ENCODE peak calls at places on chromosomes 1 and 21, in five cellular contexts. N, Y, H, S and W are unnamed samples.

GRCh38 chr1:12324423-12324822 is 94.6 kb downstream of the VPS13D start:
- DNase-seq in N (no peak), Y (no peak), H (no peak), S (no peak), W (no peak)

GRCh38 chr1:225146478-225146877 is 217.0 kb downstream of the DNAH14 start:
- DNase-seq in H (no peak), N (no peak), Y (no peak), S (peak), W (no peak)

GRCh38 chr1:171798760-171799159 is 17.3 kb downstream of the METTL13 start:
- DNase-seq in N (no peak), H (no peak), Y (no peak), S (no peak), W (no peak)

GRCh38 chr21:27407296-27407695 is 440.4 kb upstream of the ADAMTS5 start:
- DNase-seq in H (no peak), Y (no peak), S (no peak), N (no peak), W (no peak)

GRCh38 chr1:44848456-44849181 is 5.6 kb upstream of the PTCH2 start:
- DNase-seq in H (no peak), Y (no peak), N (no peak), S (no peak), W (no peak)

GRCh38 chr1:100597784-100598183 is 59.8 kb downstream of the GPR88 start:
- DNase-seq in H (no peak), Y (no peak), S (no peak), N (no peak), W (no peak)

GRCh38 chr1:167196185-167196584 is 24.5 kb upstream of the POU2F1 start:
- DNase-seq in Y (no peak), S (no peak), N (no peak), H (no peak), W (no peak)

GRCh38 chr1:100580446-100580845 is 42.5 kb downstream of the GPR88 start:
- DNase-seq in Y (no peak), N (no peak), H (no peak), S (no peak), W (no peak)

GRCh38 chr21:45016491-45017375 is 57.6 kb upstream of the ADARB1 start:
- DNase-seq in S (no peak), H (no peak), Y (no peak), N (no peak), W (no peak)
- TF ChIP-seq YY1 in S (no peak), H (no peak), Y (no peak), N (no peak), W (no peak)

GRCh38 chr1:105678334-105678733 is 1378.1 kb upstream of the PRMT6 start:
- DNase-seq in H (no peak), N (no peak), S (no peak), Y (no peak), W (no peak)
- TF ChIP-seq YY1 in H (no peak), N (no peak), S (no peak), Y (no peak), W (no peak)

GRCh38 chr1:20399196-20399595 is 86.8 kb downstream of the CAMK2N1 start:
- DNase-seq in Y (no peak), S (no peak), H (no peak), N (no peak), W (no peak)
- TF ChIP-seq YY1 in Y (no peak), S (no peak), H (no peak), N (no peak), W (no peak)

GRCh38 chr21:46477765-46478164 is 19.1 kb downstream of the DIP2A start:
- DNase-seq in Y (no peak), H (no peak), S (no peak), N (no peak), W (no peak)
- TF ChIP-seq YY1 in Y (no peak), H (no peak), S (no peak), N (no peak), W (no peak)

DNA sequence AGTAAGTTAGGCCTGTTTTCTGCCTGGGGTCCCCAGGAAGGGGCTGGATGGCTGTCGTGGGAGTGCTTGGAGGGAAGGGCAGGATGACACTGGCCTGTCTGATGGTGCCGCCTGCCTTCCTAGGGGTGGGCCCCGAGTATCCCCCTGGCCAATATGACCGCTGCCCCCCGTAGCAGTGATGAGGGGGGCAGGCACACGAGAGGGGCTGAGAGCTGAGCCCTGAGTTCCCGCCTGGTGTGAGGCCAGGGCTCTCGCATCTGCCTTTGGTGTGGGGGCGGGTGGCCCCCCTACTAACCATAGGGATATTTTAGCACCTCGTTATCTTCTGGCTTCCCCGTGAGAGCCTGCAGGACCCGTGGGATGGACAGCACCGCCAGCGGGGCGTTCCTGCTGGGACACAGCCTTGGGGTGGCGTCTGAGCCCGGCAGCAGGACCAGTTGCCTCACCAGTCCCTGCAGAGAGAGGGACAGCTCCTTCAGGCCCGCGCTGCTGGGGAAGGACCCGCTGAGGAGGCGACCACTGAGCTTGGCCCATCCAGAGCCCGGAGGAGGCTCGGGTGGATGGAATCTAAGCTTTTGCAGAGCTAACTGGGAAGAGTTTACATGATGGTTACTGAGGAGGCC is 10.4 kb downstream of the KRTAP10-1 start:
- DNase-seq in S (no peak), H (no peak), N (no peak), Y (no peak), W (no peak)
- TF ChIP-seq YY1 in S (no peak), H (no peak), N (no peak), Y (no peak), W (no peak)

GRCh38 chr1:178143730-178144343 is 49.9 kb downstream of the RASAL2 start:
- DNase-seq in N (no peak), S (no peak), Y (no peak), H (no peak), W (no peak)
- TF ChIP-seq YY1 in N (no peak), S (no peak), Y (no peak), H (no peak), W (no peak)

DNA sequence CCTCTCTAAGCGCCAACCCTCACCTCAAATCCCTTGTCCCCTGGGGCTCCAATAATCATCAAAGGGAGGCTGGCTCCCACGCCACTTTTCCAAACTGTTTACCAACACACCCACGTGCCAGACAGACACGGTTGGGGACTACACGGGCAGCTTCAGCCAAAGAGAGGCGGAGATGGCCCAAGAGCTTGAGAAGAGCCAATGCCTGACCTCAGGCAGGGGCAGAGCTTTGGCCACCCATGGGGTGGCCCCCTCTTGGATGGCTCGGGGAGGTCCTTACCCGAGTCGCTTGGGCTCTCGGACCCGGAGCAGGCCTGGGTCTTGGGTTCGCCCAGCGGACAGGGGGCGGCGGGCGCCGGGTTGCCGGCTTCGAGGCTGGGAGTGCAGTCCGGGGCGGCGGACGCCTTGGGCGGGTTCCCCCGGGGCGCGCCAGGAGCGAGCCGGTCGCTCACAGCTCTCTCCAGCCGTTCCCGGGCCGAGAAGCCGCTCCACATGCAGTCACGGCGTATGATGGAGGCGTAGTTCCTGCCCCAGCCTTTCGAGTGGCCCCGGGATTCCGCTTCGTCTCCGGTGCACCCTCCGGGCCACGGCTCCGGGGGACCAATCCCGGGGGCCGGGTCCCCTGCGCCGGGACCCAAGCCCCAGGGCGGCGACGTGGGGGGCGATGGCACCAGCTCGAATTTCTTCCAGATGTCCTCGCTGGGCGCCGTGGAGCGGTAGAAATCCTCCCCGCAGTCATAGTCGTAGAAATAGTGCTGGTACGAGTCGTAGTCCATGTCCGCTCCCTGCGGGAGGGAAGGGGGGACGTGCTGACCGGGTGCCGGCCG is 843 bp downstream of the MYCL start:
- DNase-seq in S (no peak), H (no peak), N (peak), Y (no peak), W (no peak)
- TF ChIP-seq YY1 in S (no peak), H (no peak), N (no peak), Y (no peak), W (no peak)

DNA sequence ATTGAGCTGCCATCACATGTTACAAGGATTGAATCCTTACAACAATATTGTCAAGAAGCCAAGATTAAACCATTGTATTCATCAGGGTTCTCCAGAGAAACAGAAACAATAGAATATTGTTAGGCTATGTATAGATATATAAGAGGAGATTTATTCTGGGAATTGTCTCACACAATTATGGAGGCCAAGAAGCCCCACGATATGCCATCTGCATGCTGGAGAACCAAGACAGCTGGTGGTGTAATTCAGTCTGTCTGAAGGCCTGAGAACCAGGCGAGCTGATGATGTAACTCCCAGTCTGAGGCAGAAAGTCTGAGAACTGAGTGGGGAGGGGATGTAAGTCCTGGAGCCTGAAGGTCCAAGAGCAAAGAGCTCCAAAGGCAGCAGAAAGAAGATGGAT is 14.5 kb upstream of the TTF2 start:
- DNase-seq in H (no peak), Y (no peak), N (no peak), S (no peak), W (no peak)
- TF ChIP-seq YY1 in H (no peak), Y (no peak), N (no peak), S (no peak), W (no peak)

GRCh38 chr21:42191064-42191463 is 27.9 kb upstream of the ABCG1 start:
- DNase-seq in Y (no peak), S (no peak), H (no peak), N (no peak), W (no peak)

GRCh38 chr21:42190492-42190875 is 28.5 kb upstream of the ABCG1 start:
- DNase-seq in N (no peak), S (no peak), H (no peak), Y (no peak), W (no peak)

GRCh38 chr21:42193131-42193671 is 25.7 kb upstream of the ABCG1 start:
- DNase-seq in N (no peak), H (no peak), Y (no peak), S (no peak), W (no peak)

GRCh38 chr21:42193721-42194120 is 25.2 kb upstream of the ABCG1 start:
- DNase-seq in Y (no peak), S (no peak), N (no peak), H (no peak), W (no peak)

DNA sequence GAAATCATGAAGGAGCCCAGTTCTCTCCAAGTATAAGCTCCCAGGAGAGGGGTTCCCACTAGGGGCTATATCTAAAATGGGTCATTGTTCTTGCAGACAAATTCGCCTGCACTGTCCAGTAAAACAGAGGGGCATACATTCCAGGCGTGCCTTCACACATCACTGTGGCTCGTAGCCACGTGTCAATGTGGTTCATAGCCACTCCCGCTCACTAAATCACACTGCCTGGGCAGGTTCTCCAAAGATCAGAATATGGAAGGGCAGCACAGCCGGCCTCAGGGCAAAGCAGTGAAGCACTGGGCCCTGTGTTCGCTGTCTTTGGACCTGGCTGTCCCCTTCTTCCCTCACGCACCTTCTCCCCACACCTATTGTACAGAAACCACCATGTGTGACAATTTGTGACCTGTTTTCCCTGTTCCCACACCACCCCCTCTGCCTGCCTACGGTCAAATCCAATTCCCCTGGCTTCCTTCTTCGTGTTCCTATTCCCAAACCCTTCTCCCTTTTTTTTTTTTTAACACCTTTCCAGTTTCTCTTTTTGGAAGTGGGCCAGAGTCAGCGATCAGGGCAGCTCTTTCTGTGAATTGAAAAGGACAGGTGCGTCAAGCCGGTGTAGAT is 26.9 kb upstream of the ABCG1 start:
- DNase-seq in S (no peak), H (no peak), N (no peak), Y (no peak), W (no peak)
- TF ChIP-seq YY1 in S (no peak), H (no peak), N (no peak), Y (no peak), W (no peak)